ENCODE peak calls at places on chromosomes 11 and 22, in ten cellular contexts. One of them, this sample, is unnamed.

GRCh38 chr11:121881806-121882205 is 234.2 kb downstream of the BLID start:
- DNase-seq in IMR-90: peak; percentile 91
- DNase-seq in lung: no peak
- DNase-seq in CD8-positive, alpha-beta T cell: no peak
- DNase-seq in naive thymus-derived CD4-positive, alpha-beta T cell: no peak
- DNase-seq in prostate gland: no peak
- DNase-seq in neuronal stem cell: no peak
- DNase-seq in NT2/D1: no peak
- DNase-seq in effector memory CD4-positive, alpha-beta T cell: no peak
- DNase-seq in endodermal cell: no peak
- DNase-seq in this sample: peak; percentile 37

GRCh38 chr11:122046438-122046837 is 69.6 kb downstream of the BLID start:
- DNase-seq in IMR-90: no peak
- DNase-seq in lung: no peak
- DNase-seq in CD8-positive, alpha-beta T cell: no peak
- DNase-seq in naive thymus-derived CD4-positive, alpha-beta T cell: no peak
- DNase-seq in prostate gland: no peak
- DNase-seq in neuronal stem cell: no peak
- DNase-seq in NT2/D1: no peak
- DNase-seq in effector memory CD4-positive, alpha-beta T cell: no peak
- DNase-seq in endodermal cell: no peak
- DNase-seq in this sample: no peak

GRCh38 chr11:84906995-84907394 is 720.1 kb downstream of the DLG2 start:
- DNase-seq in IMR-90: peak; percentile 37
- DNase-seq in lung: no peak
- DNase-seq in CD8-positive, alpha-beta T cell: no peak
- DNase-seq in naive thymus-derived CD4-positive, alpha-beta T cell: no peak
- DNase-seq in prostate gland: no peak
- DNase-seq in neuronal stem cell: no peak
- DNase-seq in NT2/D1: no peak
- DNase-seq in effector memory CD4-positive, alpha-beta T cell: no peak
- DNase-seq in endodermal cell: no peak
- DNase-seq in this sample: peak; percentile 88

GRCh38 chr11:119863811-119864601 is 135.0 kb upstream of the NECTIN1 start:
- DNase-seq in IMR-90: no peak
- DNase-seq in lung: no peak
- DNase-seq in CD8-positive, alpha-beta T cell: no peak
- DNase-seq in naive thymus-derived CD4-positive, alpha-beta T cell: no peak
- DNase-seq in prostate gland: no peak
- DNase-seq in neuronal stem cell: no peak
- DNase-seq in NT2/D1: no peak
- DNase-seq in effector memory CD4-positive, alpha-beta T cell: no peak
- DNase-seq in endodermal cell: no peak
- DNase-seq in this sample: no peak

GRCh38 chr11:1486054-1486825 is at the start of gene MOB2:
- DNase-seq in IMR-90: peak; percentile 4
- DNase-seq in lung: no peak
- DNase-seq in CD8-positive, alpha-beta T cell: no peak
- DNase-seq in naive thymus-derived CD4-positive, alpha-beta T cell: no peak
- DNase-seq in prostate gland: no peak
- DNase-seq in neuronal stem cell: no peak
- DNase-seq in NT2/D1: no peak
- DNase-seq in effector memory CD4-positive, alpha-beta T cell: no peak
- DNase-seq in endodermal cell: no peak
- DNase-seq in this sample: no peak

GRCh38 chr11:12854829-12855228 is 154.3 kb upstream of the RASSF10 start:
- DNase-seq in IMR-90: no peak
- DNase-seq in lung: no peak
- DNase-seq in CD8-positive, alpha-beta T cell: no peak
- DNase-seq in naive thymus-derived CD4-positive, alpha-beta T cell: no peak
- DNase-seq in prostate gland: no peak
- DNase-seq in neuronal stem cell: no peak
- DNase-seq in NT2/D1: no peak
- DNase-seq in effector memory CD4-positive, alpha-beta T cell: no peak
- DNase-seq in endodermal cell: no peak
- DNase-seq in this sample: no peak

GRCh38 chr11:10893713-10894112 is 35.9 kb upstream of the ZBED5 start:
- DNase-seq in IMR-90: peak; percentile 89
- DNase-seq in lung: no peak
- DNase-seq in CD8-positive, alpha-beta T cell: no peak
- DNase-seq in naive thymus-derived CD4-positive, alpha-beta T cell: no peak
- DNase-seq in prostate gland: no peak
- DNase-seq in neuronal stem cell: no peak
- DNase-seq in NT2/D1: no peak
- DNase-seq in effector memory CD4-positive, alpha-beta T cell: no peak
- DNase-seq in endodermal cell: no peak
- DNase-seq in this sample: peak; percentile 50

GRCh38 chr11:65355776-65356393 is 1.3 kb downstream of the TIGD3 start:
- DNase-seq in IMR-90: peak; percentile 33
- DNase-seq in lung: no peak
- DNase-seq in CD8-positive, alpha-beta T cell: no peak
- DNase-seq in naive thymus-derived CD4-positive, alpha-beta T cell: no peak
- DNase-seq in prostate gland: peak; percentile 31
- DNase-seq in neuronal stem cell: no peak
- DNase-seq in NT2/D1: no peak
- DNase-seq in effector memory CD4-positive, alpha-beta T cell: no peak
- DNase-seq in endodermal cell: peak; percentile 72
- DNase-seq in this sample: peak; percentile 26

GRCh38 chr11:111605681-111606080 is 3.4 kb downstream of the SIK2 start:
- DNase-seq in IMR-90: no peak
- DNase-seq in lung: no peak
- DNase-seq in CD8-positive, alpha-beta T cell: no peak
- DNase-seq in naive thymus-derived CD4-positive, alpha-beta T cell: no peak
- DNase-seq in prostate gland: no peak
- DNase-seq in neuronal stem cell: no peak
- DNase-seq in NT2/D1: no peak
- DNase-seq in effector memory CD4-positive, alpha-beta T cell: no peak
- DNase-seq in endodermal cell: no peak
- DNase-seq in this sample: no peak

GRCh38 chr22:28711820-28712777 is 29.5 kb downstream of the CHEK2 start:
- DNase-seq in IMR-90: peak; percentile 97
- DNase-seq in lung: no peak
- DNase-seq in CD8-positive, alpha-beta T cell: no peak
- DNase-seq in naive thymus-derived CD4-positive, alpha-beta T cell: no peak
- DNase-seq in prostate gland: no peak
- DNase-seq in neuronal stem cell: no peak
- DNase-seq in NT2/D1: peak; percentile 1
- DNase-seq in effector memory CD4-positive, alpha-beta T cell: no peak
- DNase-seq in endodermal cell: no peak
- DNase-seq in this sample: peak; percentile 97

GRCh38 chr11:107792049-107792443 is 66.5 kb downstream of the SLC35F2 start:
- DNase-seq in IMR-90: no peak
- DNase-seq in lung: no peak
- DNase-seq in CD8-positive, alpha-beta T cell: no peak
- DNase-seq in naive thymus-derived CD4-positive, alpha-beta T cell: no peak
- DNase-seq in prostate gland: no peak
- DNase-seq in neuronal stem cell: no peak
- DNase-seq in NT2/D1: no peak
- DNase-seq in effector memory CD4-positive, alpha-beta T cell: no peak
- DNase-seq in endodermal cell: no peak
- DNase-seq in this sample: no peak

GRCh38 chr11:32847511-32847910 is 17.8 kb downstream of the PRRG4 start:
- DNase-seq in IMR-90: no peak
- DNase-seq in lung: no peak
- DNase-seq in CD8-positive, alpha-beta T cell: no peak
- DNase-seq in naive thymus-derived CD4-positive, alpha-beta T cell: no peak
- DNase-seq in prostate gland: no peak
- DNase-seq in neuronal stem cell: no peak
- DNase-seq in NT2/D1: no peak
- DNase-seq in effector memory CD4-positive, alpha-beta T cell: no peak
- DNase-seq in endodermal cell: no peak
- DNase-seq in this sample: no peak

DNA sequence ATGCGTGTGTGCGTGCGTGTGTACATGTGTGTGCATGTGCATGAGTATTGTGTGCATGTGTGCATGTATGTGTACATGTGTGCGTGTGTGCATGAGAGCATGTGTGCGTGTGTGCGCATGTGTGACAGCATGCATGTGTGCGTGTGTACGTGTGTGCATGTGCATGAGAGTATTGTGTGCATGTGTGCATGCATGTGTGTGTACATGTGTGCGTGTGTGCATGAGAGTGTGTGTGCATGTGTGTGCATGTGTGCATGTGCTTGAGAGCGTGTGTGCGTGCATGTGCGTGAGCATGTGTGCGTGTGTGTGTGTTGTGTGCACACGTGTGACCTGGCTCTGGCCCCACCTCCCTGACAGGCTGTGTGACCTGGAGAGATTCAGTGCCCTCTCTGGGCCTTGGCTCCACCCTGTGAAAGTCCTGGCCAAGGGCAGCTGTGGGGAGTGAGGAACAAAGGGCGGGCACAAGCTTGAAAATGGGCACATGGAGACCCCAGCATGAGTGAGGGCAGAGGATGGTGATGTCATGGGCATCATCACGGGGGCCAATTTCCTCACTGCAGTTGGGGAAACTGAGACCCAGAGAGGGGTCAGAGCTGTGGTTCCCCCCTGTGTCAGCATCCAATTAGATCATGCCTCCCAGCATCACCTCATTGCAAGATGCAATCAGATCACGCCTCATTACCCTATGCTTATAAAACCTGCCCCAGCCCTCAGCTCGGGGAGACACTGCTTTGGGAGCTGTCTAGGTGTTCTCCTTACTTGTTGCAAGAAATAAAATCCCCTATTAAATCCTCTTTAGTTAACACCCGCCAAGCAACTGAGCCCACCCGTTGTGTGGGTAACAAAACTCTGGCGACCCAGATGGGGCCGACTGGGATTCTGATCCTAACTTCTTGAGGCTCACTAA is 643 bp downstream of the ACY3 start:
- DNase-seq in IMR-90: no peak
- DNase-seq in lung: no peak
- DNase-seq in CD8-positive, alpha-beta T cell: no peak
- DNase-seq in naive thymus-derived CD4-positive, alpha-beta T cell: no peak
- DNase-seq in prostate gland: no peak
- DNase-seq in neuronal stem cell: no peak
- DNase-seq in NT2/D1: no peak
- DNase-seq in effector memory CD4-positive, alpha-beta T cell: no peak
- DNase-seq in endodermal cell: peak; percentile 47
- DNase-seq in this sample: no peak
- H3K4me3 ChIP-seq in IMR-90: no peak overlapping the region
- H3K4me3 ChIP-seq in lung: peak overlapping the region; percentile 24
- H3K4me3 ChIP-seq in CD8-positive, alpha-beta T cell: peak overlapping the region; percentile 52
- H3K4me3 ChIP-seq in naive thymus-derived CD4-positive, alpha-beta T cell: peak overlapping the region; percentile 73
- H3K4me3 ChIP-seq in prostate gland: peak overlapping the region; percentile 13
- H3K4me3 ChIP-seq in neuronal stem cell: no peak overlapping the region
- H3K4me3 ChIP-seq in NT2/D1: no peak overlapping the region
- H3K4me3 ChIP-seq in effector memory CD4-positive, alpha-beta T cell: peak overlapping the region; percentile 68
- H3K4me3 ChIP-seq in endodermal cell: no peak overlapping the region
- H3K4me3 ChIP-seq in this sample: no peak overlapping the region

DNA sequence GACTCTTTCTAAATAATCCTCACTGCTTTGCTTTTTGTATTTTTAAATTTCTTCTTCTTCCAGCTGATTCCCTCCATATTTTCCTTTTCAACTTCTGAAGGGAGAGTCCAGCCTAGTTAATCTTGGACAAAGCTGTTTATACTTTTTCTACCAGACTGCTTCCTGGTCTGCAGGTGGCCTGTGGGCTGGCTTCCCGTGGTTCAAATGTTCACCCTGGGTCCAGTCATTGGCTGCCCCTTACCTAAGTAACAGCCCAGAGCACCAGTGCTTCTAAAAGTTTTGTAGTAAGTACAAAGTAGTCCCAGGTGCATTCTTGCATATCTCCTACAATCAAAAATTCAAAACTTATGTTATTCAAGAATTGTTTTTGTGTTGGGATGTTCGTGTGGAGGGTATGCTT is 19.1 kb downstream of the ZNF143 start:
- DNase-seq in IMR-90: no peak
- DNase-seq in lung: no peak
- DNase-seq in CD8-positive, alpha-beta T cell: no peak
- DNase-seq in naive thymus-derived CD4-positive, alpha-beta T cell: no peak
- DNase-seq in prostate gland: no peak
- DNase-seq in neuronal stem cell: no peak
- DNase-seq in NT2/D1: no peak
- DNase-seq in effector memory CD4-positive, alpha-beta T cell: no peak
- DNase-seq in endodermal cell: no peak
- DNase-seq in this sample: no peak
- H3K36me3 ChIP-seq in IMR-90: peaks cover 33% of the 10 kb centered on the region
- H3K36me3 ChIP-seq in lung: peaks cover 17% of the 10 kb centered on the region
- H3K36me3 ChIP-seq in CD8-positive, alpha-beta T cell: peaks cover 16% of the 10 kb centered on the region
- H3K36me3 ChIP-seq in naive thymus-derived CD4-positive, alpha-beta T cell: peaks cover 10% of the 10 kb centered on the region
- H3K36me3 ChIP-seq in prostate gland: peaks cover 3% of the 10 kb centered on the region
- H3K36me3 ChIP-seq in neuronal stem cell: peaks cover 67% of the 10 kb centered on the region
- H3K36me3 ChIP-seq in NT2/D1: peaks cover 49% of the 10 kb centered on the region
- H3K36me3 ChIP-seq in effector memory CD4-positive, alpha-beta T cell: peaks cover 39% of the 10 kb centered on the region
- H3K36me3 ChIP-seq in endodermal cell: peaks cover 52% of the 10 kb centered on the region
- H3K36me3 ChIP-seq in this sample: no peaks in the 10 kb centered on the region

GRCh38 chr22:46933040-46933439 is 170.6 kb downstream of the TBC1D22A start:
- DNase-seq in IMR-90: no peak
- DNase-seq in lung: no peak
- DNase-seq in CD8-positive, alpha-beta T cell: no peak
- DNase-seq in naive thymus-derived CD4-positive, alpha-beta T cell: no peak
- DNase-seq in prostate gland: no peak
- DNase-seq in neuronal stem cell: no peak
- DNase-seq in NT2/D1: no peak
- DNase-seq in effector memory CD4-positive, alpha-beta T cell: no peak
- DNase-seq in endodermal cell: no peak
- DNase-seq in this sample: no peak

GRCh38 chr22:46929689-46930225 is 167.3 kb downstream of the TBC1D22A start:
- DNase-seq in IMR-90: no peak
- DNase-seq in lung: no peak
- DNase-seq in CD8-positive, alpha-beta T cell: no peak
- DNase-seq in naive thymus-derived CD4-positive, alpha-beta T cell: no peak
- DNase-seq in prostate gland: no peak
- DNase-seq in neuronal stem cell: no peak
- DNase-seq in NT2/D1: no peak
- DNase-seq in effector memory CD4-positive, alpha-beta T cell: no peak
- DNase-seq in endodermal cell: no peak
- DNase-seq in this sample: no peak

GRCh38 chr22:46931881-46932280 is 169.4 kb downstream of the TBC1D22A start:
- DNase-seq in IMR-90: peak; percentile 20
- DNase-seq in lung: no peak
- DNase-seq in CD8-positive, alpha-beta T cell: no peak
- DNase-seq in naive thymus-derived CD4-positive, alpha-beta T cell: no peak
- DNase-seq in prostate gland: no peak
- DNase-seq in neuronal stem cell: no peak
- DNase-seq in NT2/D1: no peak
- DNase-seq in effector memory CD4-positive, alpha-beta T cell: no peak
- DNase-seq in endodermal cell: no peak
- DNase-seq in this sample: peak; percentile 60

GRCh38 chr22:46931414-46931813 is 169.0 kb downstream of the TBC1D22A start:
- DNase-seq in IMR-90: no peak
- DNase-seq in lung: no peak
- DNase-seq in CD8-positive, alpha-beta T cell: no peak
- DNase-seq in naive thymus-derived CD4-positive, alpha-beta T cell: no peak
- DNase-seq in prostate gland: no peak
- DNase-seq in neuronal stem cell: no peak
- DNase-seq in NT2/D1: no peak
- DNase-seq in effector memory CD4-positive, alpha-beta T cell: no peak
- DNase-seq in endodermal cell: peak; percentile 67
- DNase-seq in this sample: peak; percentile 35

GRCh38 chr22:46929046-46929688 is 166.7 kb downstream of the TBC1D22A start:
- DNase-seq in IMR-90: peak; percentile 27
- DNase-seq in lung: no peak
- DNase-seq in CD8-positive, alpha-beta T cell: no peak
- DNase-seq in naive thymus-derived CD4-positive, alpha-beta T cell: no peak
- DNase-seq in prostate gland: no peak
- DNase-seq in neuronal stem cell: no peak
- DNase-seq in NT2/D1: no peak
- DNase-seq in effector memory CD4-positive, alpha-beta T cell: no peak
- DNase-seq in endodermal cell: no peak
- DNase-seq in this sample: no peak
- H3K4me3 ChIP-seq in IMR-90: no peak overlapping the region
- H3K4me3 ChIP-seq in lung: no peak overlapping the region
- H3K4me3 ChIP-seq in CD8-positive, alpha-beta T cell: no peak overlapping the region
- H3K4me3 ChIP-seq in naive thymus-derived CD4-positive, alpha-beta T cell: no peak overlapping the region
- H3K4me3 ChIP-seq in prostate gland: no peak overlapping the region
- H3K4me3 ChIP-seq in neuronal stem cell: no peak overlapping the region
- H3K4me3 ChIP-seq in NT2/D1: no peak overlapping the region
- H3K4me3 ChIP-seq in effector memory CD4-positive, alpha-beta T cell: no peak overlapping the region
- H3K4me3 ChIP-seq in endodermal cell: no peak overlapping the region
- H3K4me3 ChIP-seq in this sample: no peak overlapping the region

GRCh38 chr11:61352038-61352437 is 9.6 kb downstream of the CYB561A3 start:
- DNase-seq in IMR-90: no peak
- DNase-seq in lung: no peak
- DNase-seq in CD8-positive, alpha-beta T cell: no peak
- DNase-seq in naive thymus-derived CD4-positive, alpha-beta T cell: no peak
- DNase-seq in prostate gland: no peak
- DNase-seq in neuronal stem cell: no peak
- DNase-seq in NT2/D1: no peak
- DNase-seq in effector memory CD4-positive, alpha-beta T cell: no peak
- DNase-seq in endodermal cell: no peak
- DNase-seq in this sample: no peak
- H3K36me3 ChIP-seq in IMR-90: peaks cover 50% of the 10 kb centered on the region
- H3K36me3 ChIP-seq in lung: peaks cover 51% of the 10 kb centered on the region
- H3K36me3 ChIP-seq in CD8-positive, alpha-beta T cell: peaks cover 34% of the 10 kb centered on the region
- H3K36me3 ChIP-seq in naive thymus-derived CD4-positive, alpha-beta T cell: peaks cover 14% of the 10 kb centered on the region
- H3K36me3 ChIP-seq in prostate gland: no peaks in the 10 kb centered on the region
- H3K36me3 ChIP-seq in neuronal stem cell: peaks cover 55% of the 10 kb centered on the region
- H3K36me3 ChIP-seq in NT2/D1: peaks cover 65% of the 10 kb centered on the region
- H3K36me3 ChIP-seq in effector memory CD4-positive, alpha-beta T cell: peaks cover 63% of the 10 kb centered on the region
- H3K36me3 ChIP-seq in endodermal cell: no peaks in the 10 kb centered on the region
- H3K36me3 ChIP-seq in this sample: peaks cover 34% of the 10 kb centered on the region

This sample was measured in bronchial epithelial cell.